ENCODE peak calls at places on chromosomes 3 and 15, in six cellular contexts. One of them, this sample, is unnamed.

GRCh38 chr15:57415559-57415958 is 39.3 kb downstream of the CGNL1 start:
- DNase-seq in PC-3: no peak
- DNase-seq in MM.1S: no peak
- DNase-seq in CD4-positive, alpha-beta T cell: no peak
- DNase-seq in coronary artery: no peak
- DNase-seq in fibroblast of lung: no peak
- DNase-seq in this sample: no peak

GRCh38 chr3:79139395-79140060 is 628.3 kb downstream of the ROBO1 start:
- DNase-seq in MM.1S: no peak
- DNase-seq in coronary artery: no peak
- DNase-seq in PC-3: no peak
- DNase-seq in fibroblast of lung: no peak
- DNase-seq in CD4-positive, alpha-beta T cell: no peak
- DNase-seq in this sample: peak

GRCh38 chr15:80440024-80440423 is 35.8 kb downstream of the ARNT2 start:
- DNase-seq in coronary artery: no peak
- DNase-seq in MM.1S: no peak
- DNase-seq in fibroblast of lung: no peak
- DNase-seq in CD4-positive, alpha-beta T cell: no peak
- DNase-seq in PC-3: no peak
- DNase-seq in this sample: no peak

GRCh38 chr3:185693985-185694675 is 108.0 kb downstream of the SENP2 start:
- DNase-seq in coronary artery: no peak
- DNase-seq in MM.1S: no peak
- DNase-seq in CD4-positive, alpha-beta T cell: no peak
- DNase-seq in PC-3: peak
- DNase-seq in fibroblast of lung: no peak
- DNase-seq in this sample: no peak

GRCh38 chr15:89307046-89307587 is 27.5 kb downstream of the POLG start:
- DNase-seq in CD4-positive, alpha-beta T cell: no peak
- DNase-seq in fibroblast of lung: peak
- DNase-seq in coronary artery: no peak
- DNase-seq in MM.1S: no peak
- DNase-seq in PC-3: peak
- DNase-seq in this sample: no peak

GRCh38 chr15:94229591-94230365 is 1.6 kb upstream of the MCTP2 start:
- DNase-seq in CD4-positive, alpha-beta T cell: peak
- DNase-seq in PC-3: peak
- DNase-seq in fibroblast of lung: no peak
- DNase-seq in MM.1S: peak
- DNase-seq in coronary artery: no peak
- DNase-seq in this sample: peak

GRCh38 chr15:51024735-51025453 is 69.8 kb downstream of the TNFAIP8L3 start:
- DNase-seq in CD4-positive, alpha-beta T cell: no peak
- DNase-seq in MM.1S: no peak
- DNase-seq in fibroblast of lung: peak
- DNase-seq in PC-3: no peak
- DNase-seq in coronary artery: no peak
- DNase-seq in this sample: no peak

GRCh38 chr3:141429371-141430035 is 57.3 kb upstream of the RASA2 start:
- DNase-seq in CD4-positive, alpha-beta T cell: no peak
- DNase-seq in PC-3: no peak
- DNase-seq in fibroblast of lung: no peak
- DNase-seq in coronary artery: no peak
- DNase-seq in MM.1S: no peak
- DNase-seq in this sample: no peak

GRCh38 chr3:187986514-187986934 is 167.4 kb upstream of the LPP start:
- DNase-seq in fibroblast of lung: peak
- DNase-seq in PC-3: peak
- DNase-seq in coronary artery: no peak
- DNase-seq in MM.1S: no peak
- DNase-seq in CD4-positive, alpha-beta T cell: no peak
- DNase-seq in this sample: no peak

GRCh38 chr15:76059320-76060097 is at the start of gene TMEM266:
- DNase-seq in CD4-positive, alpha-beta T cell: no peak
- DNase-seq in coronary artery: no peak
- DNase-seq in PC-3: peak
- DNase-seq in MM.1S: peak
- DNase-seq in fibroblast of lung: peak
- DNase-seq in this sample: peak

GRCh38 chr3:129315386-129315991 is 36.8 kb downstream of the HMCES start:
- DNase-seq in PC-3: peak
- DNase-seq in coronary artery: no peak
- DNase-seq in MM.1S: peak
- DNase-seq in fibroblast of lung: peak
- DNase-seq in CD4-positive, alpha-beta T cell: peak
- DNase-seq in this sample: peak

GRCh38 chr15:58299311-58299850 is 132.4 kb upstream of the LIPC start:
- DNase-seq in PC-3: no peak
- DNase-seq in CD4-positive, alpha-beta T cell: no peak
- DNase-seq in fibroblast of lung: peak
- DNase-seq in MM.1S: no peak
- DNase-seq in coronary artery: no peak
- DNase-seq in this sample: no peak

GRCh38 chr3:71251156-71251775 is 332.3 kb downstream of the FOXP1 start:
- DNase-seq in CD4-positive, alpha-beta T cell: no peak
- DNase-seq in MM.1S: no peak
- DNase-seq in PC-3: peak
- DNase-seq in fibroblast of lung: peak
- DNase-seq in coronary artery: no peak
- DNase-seq in this sample: no peak

GRCh38 chr15:100779331-100780207 is 100.1 kb upstream of the ALDH1A3 start:
- DNase-seq in CD4-positive, alpha-beta T cell: no peak
- DNase-seq in coronary artery: peak
- DNase-seq in PC-3: no peak
- DNase-seq in MM.1S: no peak
- DNase-seq in fibroblast of lung: no peak
- DNase-seq in this sample: no peak

GRCh38 chr15:87967951-87968350 is 288.6 kb downstream of the NTRK3 start:
- DNase-seq in CD4-positive, alpha-beta T cell: no peak
- DNase-seq in MM.1S: no peak
- DNase-seq in coronary artery: no peak
- DNase-seq in PC-3: no peak
- DNase-seq in fibroblast of lung: no peak
- DNase-seq in this sample: no peak

GRCh38 chr3:187975571-187976360 is 178.2 kb upstream of the LPP start:
- DNase-seq in PC-3: no peak
- DNase-seq in coronary artery: no peak
- DNase-seq in MM.1S: no peak
- DNase-seq in CD4-positive, alpha-beta T cell: no peak
- DNase-seq in fibroblast of lung: no peak
- DNase-seq in this sample: no peak

GRCh38 chr3:157276801-157277200 is 116.9 kb upstream of the CCNL1 start:
- DNase-seq in fibroblast of lung: no peak
- DNase-seq in MM.1S: no peak
- DNase-seq in CD4-positive, alpha-beta T cell: no peak
- DNase-seq in PC-3: no peak
- DNase-seq in coronary artery: no peak
- DNase-seq in this sample: no peak

GRCh38 chr3:57803647-57804081 is 47.6 kb downstream of the SLMAP start:
- DNase-seq in MM.1S: no peak
- DNase-seq in coronary artery: no peak
- DNase-seq in fibroblast of lung: peak
- DNase-seq in CD4-positive, alpha-beta T cell: no peak
- DNase-seq in PC-3: peak
- DNase-seq in this sample: peak

GRCh38 chr3:180280601-180281000 is 243.9 kb upstream of the PEX5L start:
- DNase-seq in PC-3: peak
- DNase-seq in fibroblast of lung: peak
- DNase-seq in CD4-positive, alpha-beta T cell: no peak
- DNase-seq in coronary artery: no peak
- DNase-seq in MM.1S: no peak
- DNase-seq in this sample: no peak

GRCh38 chr15:99139276-99139675 is 34.4 kb downstream of the SYNM start:
- DNase-seq in MM.1S: no peak
- DNase-seq in fibroblast of lung: no peak
- DNase-seq in CD4-positive, alpha-beta T cell: no peak
- DNase-seq in PC-3: no peak
- DNase-seq in coronary artery: no peak
- DNase-seq in this sample: no peak

GRCh38 chr3:173096994-173097785 is 43.8 kb downstream of the SPATA16 start:
- DNase-seq in PC-3: no peak
- DNase-seq in fibroblast of lung: no peak
- DNase-seq in coronary artery: no peak
- DNase-seq in CD4-positive, alpha-beta T cell: no peak
- DNase-seq in MM.1S: no peak
- DNase-seq in this sample: no peak

GRCh38 chr3:160368804-160369203 is 30.2 kb downstream of the IFT80 start:
- DNase-seq in PC-3: peak
- DNase-seq in coronary artery: no peak
- DNase-seq in fibroblast of lung: no peak
- DNase-seq in MM.1S: no peak
- DNase-seq in CD4-positive, alpha-beta T cell: no peak
- DNase-seq in this sample: no peak

GRCh38 chr3:8660271-8660731 is 15.7 kb upstream of the SSUH2 start:
- DNase-seq in CD4-positive, alpha-beta T cell: no peak
- DNase-seq in MM.1S: no peak
- DNase-seq in PC-3: no peak
- DNase-seq in coronary artery: no peak
- DNase-seq in fibroblast of lung: peak
- DNase-seq in this sample: no peak

GRCh38 chr3:8657804-8658311 is 13.3 kb upstream of the SSUH2 start:
- DNase-seq in MM.1S: no peak
- DNase-seq in PC-3: peak
- DNase-seq in fibroblast of lung: no peak
- DNase-seq in coronary artery: no peak
- DNase-seq in CD4-positive, alpha-beta T cell: no peak
- DNase-seq in this sample: no peak

GRCh38 chr3:8658326-8659212 is 14.0 kb upstream of the SSUH2 start:
- DNase-seq in CD4-positive, alpha-beta T cell: no peak
- DNase-seq in fibroblast of lung: peak
- DNase-seq in coronary artery: peak
- DNase-seq in MM.1S: peak
- DNase-seq in PC-3: peak
- DNase-seq in this sample: peak

GRCh38 chr3:8660781-8661180 is 16.2 kb upstream of the SSUH2 start:
- DNase-seq in coronary artery: no peak
- DNase-seq in CD4-positive, alpha-beta T cell: no peak
- DNase-seq in MM.1S: no peak
- DNase-seq in PC-3: no peak
- DNase-seq in fibroblast of lung: peak
- DNase-seq in this sample: no peak

GRCh38 chr3:8659242-8659641 is 14.6 kb upstream of the SSUH2 start:
- DNase-seq in PC-3: no peak
- DNase-seq in CD4-positive, alpha-beta T cell: no peak
- DNase-seq in MM.1S: no peak
- DNase-seq in coronary artery: no peak
- DNase-seq in fibroblast of lung: no peak
- DNase-seq in this sample: no peak
- H3K27ac ChIP-seq in PC-3: no peak
- H3K27ac ChIP-seq in CD4-positive, alpha-beta T cell: no peak
- H3K27ac ChIP-seq in MM.1S: peak
- H3K27ac ChIP-seq in coronary artery: peak
- H3K27ac ChIP-seq in fibroblast of lung: no peak
- H3K27ac ChIP-seq in this sample: no peak

DNA sequence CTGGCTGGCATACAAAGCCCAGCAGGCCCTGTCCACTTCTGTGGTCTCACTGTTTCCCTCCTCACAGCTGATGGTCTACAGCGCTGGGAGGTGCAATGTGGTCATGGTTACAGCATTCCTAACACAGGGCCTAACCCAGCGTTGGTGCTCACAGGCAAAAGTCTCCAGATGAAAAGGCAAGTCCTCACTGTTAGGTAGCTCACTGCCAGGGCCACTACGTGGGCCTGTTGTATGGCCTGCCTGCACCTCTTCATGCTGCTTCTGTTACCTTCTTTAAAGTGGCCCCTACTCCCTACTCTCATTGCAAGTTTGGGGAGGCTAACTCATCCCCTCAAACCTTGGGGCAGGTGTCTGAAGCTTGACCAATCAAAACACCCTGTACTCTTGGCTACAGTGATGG is 31.3 kb downstream of the CCDC13 start:
- DNase-seq in MM.1S: no peak
- DNase-seq in CD4-positive, alpha-beta T cell: no peak
- DNase-seq in PC-3: no peak
- DNase-seq in coronary artery: peak
- DNase-seq in fibroblast of lung: no peak
- DNase-seq in this sample: no peak
- H3K27ac ChIP-seq in MM.1S: no peak
- H3K27ac ChIP-seq in CD4-positive, alpha-beta T cell: no peak
- H3K27ac ChIP-seq in PC-3: no peak
- H3K27ac ChIP-seq in coronary artery: peak
- H3K27ac ChIP-seq in fibroblast of lung: no peak
- H3K27ac ChIP-seq in this sample: no peak

GRCh38 chr3:103112273-103112672 is 677.5 kb downstream of the ZPLD1 start:
- DNase-seq in fibroblast of lung: no peak
- DNase-seq in PC-3: no peak
- DNase-seq in MM.1S: no peak
- DNase-seq in coronary artery: no peak
- DNase-seq in CD4-positive, alpha-beta T cell: no peak
- DNase-seq in this sample: no peak
- H3K27ac ChIP-seq in fibroblast of lung: no peak
- H3K27ac ChIP-seq in PC-3: no peak
- H3K27ac ChIP-seq in MM.1S: no peak
- H3K27ac ChIP-seq in coronary artery: no peak
- H3K27ac ChIP-seq in CD4-positive, alpha-beta T cell: no peak
- H3K27ac ChIP-seq in this sample: no peak

GRCh38 chr3:190619353-190619752 is 105.5 kb downstream of the IL1RAP start:
- DNase-seq in fibroblast of lung: no peak
- DNase-seq in MM.1S: no peak
- DNase-seq in PC-3: no peak
- DNase-seq in coronary artery: no peak
- DNase-seq in CD4-positive, alpha-beta T cell: no peak
- DNase-seq in this sample: no peak

GRCh38 chr3:190618349-190619030 is 104.6 kb downstream of the IL1RAP start:
- DNase-seq in MM.1S: no peak
- DNase-seq in fibroblast of lung: no peak
- DNase-seq in PC-3: no peak
- DNase-seq in coronary artery: no peak
- DNase-seq in CD4-positive, alpha-beta T cell: no peak
- DNase-seq in this sample: no peak

GRCh38 chr3:190624282-190624681 is 110.4 kb downstream of the IL1RAP start:
- DNase-seq in coronary artery: no peak
- DNase-seq in CD4-positive, alpha-beta T cell: no peak
- DNase-seq in PC-3: no peak
- DNase-seq in MM.1S: no peak
- DNase-seq in fibroblast of lung: no peak
- DNase-seq in this sample: no peak

GRCh38 chr3:190621209-190621608 is 107.3 kb downstream of the IL1RAP start:
- DNase-seq in fibroblast of lung: peak
- DNase-seq in CD4-positive, alpha-beta T cell: no peak
- DNase-seq in MM.1S: no peak
- DNase-seq in coronary artery: no peak
- DNase-seq in PC-3: no peak
- DNase-seq in this sample: no peak

GRCh38 chr3:190621971-190622370 is 108.1 kb downstream of the IL1RAP start:
- DNase-seq in CD4-positive, alpha-beta T cell: no peak
- DNase-seq in MM.1S: no peak
- DNase-seq in coronary artery: no peak
- DNase-seq in fibroblast of lung: peak
- DNase-seq in PC-3: no peak
- DNase-seq in this sample: no peak
- H3K27ac ChIP-seq in CD4-positive, alpha-beta T cell: no peak
- H3K27ac ChIP-seq in MM.1S: no peak
- H3K27ac ChIP-seq in coronary artery: no peak
- H3K27ac ChIP-seq in fibroblast of lung: no peak
- H3K27ac ChIP-seq in PC-3: no peak
- H3K27ac ChIP-seq in this sample: no peak